ENCODE peak calls at places on chromosomes 2 and 18, in four cellular contexts. G is dorsolateral prefrontal cortex, U is K562, V is Peyer's patch. Z is an unnamed sample. For H3K27me3, the result is how much of the 10 kb centered on the place peaks cover.

GRCh38 chr2:99297990-99298389 is 3.0 kb downstream of the LYG1 start:
- DNase-seq in V (no peak), U (no peak), G (no peak), Z (no peak)

GRCh38 chr2:181426687-181427086 is 30.5 kb upstream of the ITGA4 start:
- DNase-seq in V (no peak), G (no peak), U (no peak), Z (no peak)

GRCh38 chr18:53780666-53781065 is 443.8 kb downstream of the MBD2 start:
- DNase-seq in G (no peak), U (no peak), V (no peak), Z (no peak)

GRCh38 chr2:10447300-10448207 is 573 bp downstream of the ODC1 start:
- DNase-seq in G (peak), V (peak), U (peak), Z (peak)

GRCh38 chr18:7609617-7610016 is 42.5 kb downstream of the PTPRM start:
- DNase-seq in V (no peak), G (no peak), U (no peak), Z (no peak)

GRCh38 chr2:150931447-150931846 is 330.2 kb downstream of the RBM43 start:
- DNase-seq in U (no peak), G (no peak), V (no peak), Z (no peak)

GRCh38 chr2:63408530-63408929 is 179.7 kb downstream of the WDPCP start:
- DNase-seq in U (peak), V (no peak), G (no peak), Z (no peak)

GRCh38 chr18:56146565-56146964 is 491.8 kb downstream of the TXNL1 start:
- DNase-seq in V (no peak), U (no peak), G (no peak), Z (no peak)

GRCh38 chr2:122831644-122832043 is 1076.2 kb downstream of the TSN start:
- DNase-seq in U (no peak), V (no peak), G (no peak), Z (no peak)

GRCh38 chr2:9736008-9736407 is 105.2 kb upstream of the YWHAQ start:
- DNase-seq in V (no peak), U (no peak), G (no peak), Z (no peak)

GRCh38 chr18:3148930-3149535 is 70.7 kb downstream of the MYOM1 start:
- DNase-seq in U (peak), V (no peak), G (no peak), Z (no peak)

GRCh38 chr2:134718095-134718955 is 475 bp downstream of the TMEM163 start:
- DNase-seq in V (peak), U (no peak), G (peak), Z (peak)
- H3K27me3 ChIP-seq in V (under half), U (under half), G (half or more), Z (under half)

DNA sequence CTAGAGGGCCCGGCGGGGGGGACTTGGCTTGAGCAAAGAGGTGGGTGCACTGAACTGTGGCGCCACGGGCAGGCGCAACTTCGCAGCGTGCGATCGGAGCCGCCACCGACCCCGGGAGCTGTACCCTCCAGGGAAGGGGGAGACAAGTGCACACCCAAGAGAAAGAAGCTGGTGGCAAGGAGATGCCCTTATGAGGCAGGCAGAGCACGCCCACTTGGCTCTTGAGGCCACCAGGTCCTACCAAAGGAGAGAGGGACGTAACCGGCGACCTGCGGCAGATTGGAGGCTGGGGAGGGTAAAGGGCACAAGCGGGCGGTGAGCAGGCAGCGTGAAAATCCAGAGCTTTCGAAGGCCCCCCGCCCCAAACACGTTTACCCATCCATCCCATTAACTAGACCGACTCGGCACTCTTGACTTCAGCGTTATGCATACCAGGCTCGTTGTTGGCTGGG is 967 bp downstream of the DLX2 start:
- DNase-seq in V (no peak), G (no peak), U (no peak), Z (no peak)
- H3K27me3 ChIP-seq in V (under half), G (half or more), U (under half), Z (half or more)

GRCh38 chr2:218877331-218877730 is 3.3 kb upstream of the WNT10A start:
- DNase-seq in U (no peak), V (no peak), G (no peak), Z (no peak)

GRCh38 chr2:218878941-218879761 is 1.5 kb upstream of the WNT10A start:
- DNase-seq in V (peak), G (no peak), U (no peak), Z (peak)

GRCh38 chr2:218878486-218878885 is 2.2 kb upstream of the WNT10A start:
- DNase-seq in G (no peak), U (no peak), V (no peak), Z (no peak)

GRCh38 chr2:218876562-218877219 is 4.0 kb upstream of the WNT10A start:
- DNase-seq in V (peak), G (peak), U (peak), Z (no peak)

GRCh38 chr2:218877891-218878290 is 2.8 kb upstream of the WNT10A start:
- DNase-seq in G (no peak), V (no peak), U (no peak), Z (no peak)
- H3K27me3 ChIP-seq in G (half or more), V (under half), U (under half), Z (half or more)

GRCh38 chr2:176125215-176126054 is 2.9 kb downstream of the HOXD9 start:
- DNase-seq in G (no peak), V (no peak), U (no peak), Z (no peak)
- H3K27me3 ChIP-seq in G (half or more), V (under half), U (half or more), Z (half or more)

GRCh38 chr2:118854507-118855300 is 7.3 kb upstream of the EN1 start:
- DNase-seq in G (no peak), U (no peak), V (no peak), Z (no peak)
- H3K27me3 ChIP-seq in G (half or more), U (under half), V (under half), Z (half or more)

GRCh38 chr2:20855456-20855855 is 32.6 kb upstream of the LDAH start:
- DNase-seq in V (no peak), U (no peak), G (no peak), Z (no peak)
- H3K27me3 ChIP-seq in V (under half), U (under half), G (under half), Z (under half)

DNA sequence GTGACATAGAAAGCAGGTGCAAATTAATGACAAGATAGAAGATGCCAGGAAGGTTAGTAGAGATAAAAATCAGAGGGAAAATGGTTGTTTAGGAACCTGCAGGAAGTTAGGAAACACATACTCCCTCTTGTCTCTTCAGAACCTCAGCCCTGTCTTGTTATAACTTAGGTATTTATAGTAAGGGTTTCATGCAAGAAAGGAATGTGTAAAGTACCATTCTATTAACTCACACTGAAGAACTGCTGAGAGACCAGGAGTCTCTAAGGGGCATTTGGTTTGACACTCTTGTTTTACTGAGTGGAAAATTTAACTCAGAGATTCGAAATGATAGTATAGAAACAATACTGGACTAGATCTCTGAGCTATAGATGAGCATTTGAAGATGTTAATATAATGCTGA is 235.2 kb upstream of the RGPD4 start:
- DNase-seq in G (no peak), V (no peak), U (no peak), Z (no peak)
- H3K27me3 ChIP-seq in G (under half), V (under half), U (under half), Z (under half)

DNA sequence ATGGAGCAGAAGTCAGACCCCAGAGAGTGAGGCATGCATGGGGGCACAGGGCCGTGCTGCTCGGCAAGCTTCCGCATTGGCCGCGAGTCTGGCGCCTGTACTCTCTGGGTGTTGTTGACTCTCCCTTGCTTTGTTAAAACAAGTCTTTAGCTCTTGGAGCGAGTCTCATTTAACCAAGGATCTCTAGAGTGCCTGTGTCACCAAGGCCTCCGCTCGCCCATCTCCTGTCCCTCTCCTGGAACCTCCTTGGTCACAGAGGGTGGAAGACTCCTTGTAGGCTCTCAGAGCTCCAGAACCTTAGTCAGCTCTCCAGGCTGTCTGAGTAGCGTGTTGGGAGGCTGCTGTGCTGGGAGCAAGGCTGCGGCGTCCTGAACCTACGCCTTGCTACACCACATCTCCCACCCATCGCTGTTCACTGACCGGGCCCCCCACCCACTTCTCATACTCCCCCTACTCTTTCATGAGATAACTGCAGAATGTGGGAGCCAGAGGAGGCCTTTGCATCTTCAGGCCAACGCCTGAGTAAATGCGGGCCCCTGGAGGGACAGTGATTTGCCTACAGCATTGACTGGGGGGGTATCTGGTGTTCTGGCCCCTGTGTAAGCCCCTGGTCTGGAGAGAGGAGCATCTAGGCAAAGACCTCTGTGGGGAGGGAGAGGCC is 66.1 kb downstream of the CIB4 start:
- DNase-seq in G (no peak), U (no peak), V (no peak), Z (no peak)
- H3K27me3 ChIP-seq in G (under half), U (under half), V (under half), Z (under half)

GRCh38 chr2:231001036-231001435 is 5.1 kb downstream of the SPATA3 start:
- DNase-seq in V (no peak), U (no peak), G (no peak), Z (no peak)
- H3K27me3 ChIP-seq in V (under half), U (under half), G (under half), Z (under half)

GRCh38 chr18:58580078-58580477 is 48.8 kb downstream of the ALPK2 start:
- DNase-seq in G (no peak), V (no peak), U (no peak), Z (no peak)

GRCh38 chr18:58581265-58581664 is 47.6 kb downstream of the ALPK2 start:
- DNase-seq in U (no peak), V (no peak), G (no peak), Z (no peak)

GRCh38 chr18:58579561-58580047 is 49.3 kb downstream of the ALPK2 start:
- DNase-seq in U (no peak), G (no peak), V (no peak), Z (no peak)

GRCh38 chr18:58578835-58579560 is 49.9 kb downstream of the ALPK2 start:
- DNase-seq in V (no peak), G (no peak), U (no peak), Z (no peak)

DNA sequence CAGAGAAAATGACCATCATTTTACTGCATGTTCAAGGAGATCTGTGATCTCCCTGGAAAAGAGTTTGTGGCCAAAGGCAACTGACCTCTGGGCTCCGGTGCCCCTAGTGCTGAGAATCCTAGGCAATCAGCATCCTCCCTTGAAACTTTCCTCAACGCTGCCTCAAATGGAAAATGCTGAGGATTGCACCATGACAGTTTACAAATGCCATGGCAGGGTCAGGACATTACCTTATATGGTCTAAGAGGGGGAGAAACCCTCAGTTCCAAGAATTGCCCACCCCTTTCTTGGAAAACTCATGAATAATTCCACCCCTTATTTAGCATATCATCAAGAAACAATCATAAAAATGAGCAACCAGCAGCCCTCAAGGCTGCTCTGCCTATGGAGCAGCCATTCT is 48.3 kb downstream of the ALPK2 start:
- DNase-seq in G (no peak), V (no peak), U (no peak), Z (no peak)
- H3K27me3 ChIP-seq in G (under half), V (under half), U (under half), Z (under half)

Z was measured in upper lobe of right lung.